ENCODE peak calls at places on chromosomes 4 and X, in six cellular contexts. T, D, C, N, G and R are unnamed samples.

GRCh38 chr4:2365054-2365912 is 53.2 kb downstream of the ZFYVE28 start:
- DNase-seq in D (no peak), N (no peak), T (no peak), G (no peak), C (peak), R (no peak)

GRCh38 chr4:167129146-167129545 is 105.1 kb downstream of the SPOCK3 start:
- DNase-seq in N (no peak), G (no peak), D (no peak), T (no peak), C (no peak), R (no peak)

GRCh38 chrX:10103023-10103422 is 53.8 kb upstream of the CLCN4 start:
- DNase-seq in C (no peak), N (no peak), G (no peak), D (no peak), T (no peak), R (no peak)

GRCh38 chr4:791866-792630 is 33.9 kb downstream of the CPLX1 start:
- DNase-seq in G (no peak), T (peak), C (peak), N (no peak), D (no peak), R (peak)

GRCh38 chr4:43339435-43339834 is 446.9 kb downstream of the GRXCR1 start:
- DNase-seq in G (no peak), N (no peak), D (peak), T (peak), C (no peak), R (no peak)

GRCh38 chrX:95318882-95319281 is 1365.8 kb upstream of the DIAPH2 start:
- DNase-seq in D (peak), C (no peak), N (no peak), T (peak), G (peak), R (no peak)

GRCh38 chrX:132940727-132941162 is 17.7 kb downstream of the HS6ST2 start:
- DNase-seq in C (no peak), G (peak), D (no peak), N (no peak), T (no peak), R (no peak)

GRCh38 chrX:29666361-29666760 is 549.0 kb upstream of the MAGEB2 start:
- DNase-seq in T (peak), N (no peak), D (no peak), G (no peak), C (no peak), R (no peak)

GRCh38 chrX:115229337-115229991 is 4.4 kb downstream of the LRCH2 start:
- DNase-seq in T (no peak), C (no peak), G (peak), N (no peak), D (no peak), R (no peak)

GRCh38 chr4:123163501-123163900 is 233.1 kb upstream of the SPRY1 start:
- DNase-seq in C (no peak), D (no peak), N (no peak), G (no peak), T (peak), R (no peak)

GRCh38 chr4:180827610-180828009 is 1415.6 kb upstream of the TENM3 start:
- DNase-seq in T (peak), N (no peak), C (no peak), D (peak), G (no peak), R (no peak)

GRCh38 chr4:169241480-169241879 is 29.3 kb downstream of the SH3RF1 start:
- DNase-seq in C (no peak), D (no peak), N (no peak), G (no peak), T (no peak), R (no peak)

GRCh38 chrX:47637546-47638195 is 7.9 kb upstream of the CFP start:
- DNase-seq in D (no peak), T (no peak), N (no peak), C (no peak), G (no peak), R (peak)

GRCh38 chr4:115145393-115146160 is 32.2 kb upstream of the NDST4 start:
- DNase-seq in G (no peak), C (peak), D (no peak), N (no peak), T (no peak), R (no peak)

GRCh38 chr4:99378876-99379275 is 26.3 kb upstream of the ADH1C start:
- DNase-seq in D (no peak), N (no peak), C (no peak), T (no peak), G (no peak), R (no peak)

GRCh38 chr4:3708103-3708510 is 58.1 kb upstream of the ADRA2C start:
- DNase-seq in T (peak), G (no peak), C (peak), D (no peak), N (no peak), R (peak)

GRCh38 chrX:40171513-40172168 is 73.9 kb upstream of the BCOR start:
- DNase-seq in D (peak), N (no peak), C (no peak), T (peak), G (no peak), R (no peak)

GRCh38 chr4:3444351-3445110 is 2.8 kb downstream of the HGFAC start:
- DNase-seq in N (no peak), C (no peak), G (no peak), D (no peak), T (no peak), R (no peak)

GRCh38 chrX:18354369-18355329 is at the start of gene SCML2:
- DNase-seq in G (no peak), N (no peak), C (peak), T (peak), D (peak), R (peak)

GRCh38 chr4:45350438-45350837 is 624.1 kb upstream of the GNPDA2 start:
- DNase-seq in C (no peak), G (no peak), N (no peak), D (no peak), T (peak), R (no peak)

GRCh38 chr4:176539091-176539784 is 219.5 kb downstream of the SPCS3 start:
- DNase-seq in T (peak), G (no peak), C (no peak), D (no peak), N (no peak), R (no peak)

GRCh38 chrX:3690140-3690539 is 23.3 kb downstream of the PRKX start:
- DNase-seq in G (no peak), C (no peak), N (no peak), D (no peak), T (no peak), R (no peak)

GRCh38 chrX:24774650-24775049 is 80.9 kb downstream of the POLA1 start:
- DNase-seq in T (peak), C (no peak), D (no peak), G (no peak), N (no peak), R (no peak)

GRCh38 chr4:77332696-77333270 is 175.8 kb downstream of the CCNG2 start:
- DNase-seq in C (no peak), D (no peak), N (no peak), T (no peak), G (no peak), R (no peak)

GRCh38 chrX:43949669-43950068 is 23.5 kb downstream of the NDP start:
- DNase-seq in G (no peak), T (peak), D (no peak), N (no peak), C (peak), R (peak)

GRCh38 chrX:48961585-48962091 is 4.2 kb upstream of the OTUD5 start:
- DNase-seq in D (no peak), C (no peak), N (no peak), T (no peak), G (no peak), R (peak)

GRCh38 chr4:112765317-112765989 is 128.5 kb downstream of the LARP7 start:
- DNase-seq in G (peak), C (no peak), N (no peak), T (peak), D (peak), R (no peak)

GRCh38 chr4:17324431-17324830 is 187.5 kb downstream of the QDPR start:
- DNase-seq in C (peak), G (peak), N (no peak), T (peak), D (peak), R (peak)

GRCh38 chr4:11470709-11471441 is 42.2 kb upstream of the HS3ST1 start:
- DNase-seq in G (peak), C (no peak), D (no peak), N (no peak), T (no peak), R (no peak)

GRCh38 chrX:20265221-20265725 is 1.4 kb downstream of the RPS6KA3 start:
- DNase-seq in D (peak), G (peak), C (peak), T (peak), N (no peak), R (peak)

GRCh38 chrX:47189906-47190305 is 3.7 kb upstream of the UBA1 start:
- DNase-seq in G (no peak), T (no peak), N (no peak), C (no peak), D (no peak), R (no peak)

GRCh38 chrX:87900320-87900908 is 382.8 kb downstream of the KLHL4 start:
- DNase-seq in N (no peak), D (no peak), T (no peak), G (no peak), C (no peak), R (no peak)

GRCh38 chr4:19583827-19584569 is 667.7 kb upstream of the SLIT2 start:
- DNase-seq in D (peak), T (peak), N (no peak), C (no peak), G (no peak), R (no peak)

GRCh38 chr4:59712474-59712873 is 1487.7 kb upstream of the ADGRL3 start:
- DNase-seq in G (no peak), C (no peak), D (no peak), T (no peak), N (no peak), R (no peak)